ENCODE peak calls at places on chromosomes 7 and 10, in seven cellular contexts. Q is GM23338, M is uterus, T is heart left ventricle, A is HepG2, D is psoas muscle, O is tibial artery. W is an unnamed sample.

GRCh38 chr10:81068446-81068845 is 530.7 kb downstream of the SH2D4B start:
- DNase-seq in Q (no peak), M (no peak), T (no peak), A (no peak), D (no peak), O (no peak), W (no peak)

GRCh38 chr7:125516194-125516593 is 586.6 kb upstream of the POT1 start:
- DNase-seq in Q (no peak), M (no peak), T (no peak), A (no peak), D (no peak), O (no peak), W (no peak)

GRCh38 chr7:101085000-101085948 is at the start of gene TRIM56:
- DNase-seq in Q (peak; percentile 86), M (peak; percentile 85), T (peak; percentile 92), A (peak; percentile 79), D (peak; percentile 95), O (peak; percentile 85), W (peak; percentile 91)

GRCh38 chr7:80225361-80225760 is 90.7 kb downstream of the GNAI1 start:
- DNase-seq in Q (no peak), M (no peak), T (no peak), A (no peak), D (no peak), O (no peak), W (no peak)

GRCh38 chr7:128203047-128203491 is 38.0 kb upstream of the LEP start:
- DNase-seq in Q (no peak), M (no peak), T (peak; percentile 39), A (no peak), D (no peak), O (no peak), W (peak; percentile 20)

GRCh38 chr10:122939819-122940543 is 14.0 kb downstream of the C10orf88 start:
- DNase-seq in Q (no peak), M (no peak), T (no peak), A (no peak), D (no peak), O (no peak), W (no peak)

GRCh38 chr10:70908426-70909296 is 20.3 kb upstream of the PCBD1 start:
- DNase-seq in Q (no peak), M (no peak), T (no peak), A (no peak), D (peak; percentile 23), O (peak; percentile 13), W (no peak)

GRCh38 chr7:36661135-36661840 is 63.0 kb downstream of the AOAH start:
- DNase-seq in Q (peak; percentile 37), M (no peak), T (no peak), A (no peak), D (no peak), O (no peak), W (no peak)

GRCh38 chr10:30384791-30385201 is 35.7 kb upstream of the MTPAP start:
- DNase-seq in Q (peak; percentile 79), M (no peak), T (no peak), A (peak; percentile 24), D (no peak), O (no peak), W (no peak)

GRCh38 chr10:3803884-3804741 is 19.1 kb upstream of the KLF6 start:
- DNase-seq in Q (no peak), M (no peak), T (no peak), A (no peak), D (no peak), O (no peak), W (no peak)

GRCh38 chr10:18601321-18601720 is 50.1 kb downstream of the NSUN6 start:
- DNase-seq in Q (peak; percentile 5), M (no peak), T (no peak), A (no peak), D (no peak), O (no peak), W (no peak)

GRCh38 chr10:61621538-61622150 is 41.1 kb upstream of the CABCOCO1 start:
- DNase-seq in Q (no peak), M (no peak), T (no peak), A (peak; percentile 57), D (no peak), O (no peak), W (no peak)

GRCh38 chr7:64544010-64544409 is 18.9 kb downstream of the ZNF680 start:
- DNase-seq in Q (no peak), M (no peak), T (no peak), A (no peak), D (no peak), O (no peak), W (no peak)

GRCh38 chr7:64541438-64542359 is 21.2 kb downstream of the ZNF680 start:
- DNase-seq in Q (no peak), M (no peak), T (peak; percentile 74), A (no peak), D (no peak), O (peak; percentile 41), W (peak; percentile 8)
- H3K27ac ChIP-seq in Q (no peak overlapping the region), M (no peak overlapping the region), T (peak overlapping the region; percentile 59), A (no peak overlapping the region), D (peak overlapping the region; percentile 68), O (peak overlapping the region; percentile 79), W (no peak overlapping the region)

DNA sequence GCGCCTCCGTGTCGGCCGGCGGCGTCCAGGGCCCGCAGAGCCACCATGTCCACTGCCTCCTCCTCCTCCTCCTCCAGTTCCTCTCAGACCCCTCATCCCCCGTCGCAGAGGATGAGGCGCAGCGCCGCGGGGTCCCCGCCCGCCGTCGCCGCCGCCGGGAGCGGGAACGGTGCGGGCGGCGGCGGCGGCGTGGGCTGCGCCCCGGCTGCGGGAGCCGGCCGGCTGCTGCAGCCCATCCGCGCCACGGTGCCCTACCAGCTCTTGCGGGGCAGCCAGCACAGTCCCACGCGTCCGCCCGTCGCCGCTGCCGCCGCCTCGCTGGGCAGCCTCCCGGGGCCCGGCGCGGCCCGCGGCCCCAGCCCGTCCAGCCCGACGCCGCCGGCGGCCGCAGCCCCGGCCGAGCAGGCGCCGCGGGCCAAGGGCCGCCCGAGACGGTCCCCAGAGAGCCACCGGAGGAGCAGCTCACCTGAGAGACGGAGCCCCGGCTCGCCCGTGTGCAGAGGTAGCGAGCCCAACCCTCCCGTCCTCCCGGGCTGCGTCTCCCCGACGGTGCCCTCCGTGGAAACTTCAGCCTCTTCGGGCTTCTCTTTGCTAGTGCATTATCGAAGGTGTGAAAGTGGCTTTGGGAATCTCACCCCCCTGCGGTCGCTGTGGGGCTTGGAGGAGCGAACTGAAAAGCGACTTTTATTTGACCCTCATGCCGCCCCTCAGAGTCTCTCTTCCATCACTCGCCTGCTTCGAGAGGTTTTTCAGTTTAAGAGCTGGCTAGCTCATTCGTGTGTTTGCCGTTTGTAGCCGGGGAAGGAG is 913 bp downstream of the GLCCI1 start:
- DNase-seq in Q (peak; percentile 54), M (peak; percentile 22), T (peak; percentile 36), A (no peak), D (peak; percentile 63), O (peak; percentile 25), W (peak; percentile 40)
- H3K4me3 ChIP-seq in Q (peak overlapping the region; percentile 86), M (peak overlapping the region; percentile 68), T (peak overlapping the region; percentile 99), A (peak overlapping the region; percentile 78), D (peak overlapping the region; percentile 99), O (peak overlapping the region; percentile 99), W (peak overlapping the region; percentile 85)

DNA sequence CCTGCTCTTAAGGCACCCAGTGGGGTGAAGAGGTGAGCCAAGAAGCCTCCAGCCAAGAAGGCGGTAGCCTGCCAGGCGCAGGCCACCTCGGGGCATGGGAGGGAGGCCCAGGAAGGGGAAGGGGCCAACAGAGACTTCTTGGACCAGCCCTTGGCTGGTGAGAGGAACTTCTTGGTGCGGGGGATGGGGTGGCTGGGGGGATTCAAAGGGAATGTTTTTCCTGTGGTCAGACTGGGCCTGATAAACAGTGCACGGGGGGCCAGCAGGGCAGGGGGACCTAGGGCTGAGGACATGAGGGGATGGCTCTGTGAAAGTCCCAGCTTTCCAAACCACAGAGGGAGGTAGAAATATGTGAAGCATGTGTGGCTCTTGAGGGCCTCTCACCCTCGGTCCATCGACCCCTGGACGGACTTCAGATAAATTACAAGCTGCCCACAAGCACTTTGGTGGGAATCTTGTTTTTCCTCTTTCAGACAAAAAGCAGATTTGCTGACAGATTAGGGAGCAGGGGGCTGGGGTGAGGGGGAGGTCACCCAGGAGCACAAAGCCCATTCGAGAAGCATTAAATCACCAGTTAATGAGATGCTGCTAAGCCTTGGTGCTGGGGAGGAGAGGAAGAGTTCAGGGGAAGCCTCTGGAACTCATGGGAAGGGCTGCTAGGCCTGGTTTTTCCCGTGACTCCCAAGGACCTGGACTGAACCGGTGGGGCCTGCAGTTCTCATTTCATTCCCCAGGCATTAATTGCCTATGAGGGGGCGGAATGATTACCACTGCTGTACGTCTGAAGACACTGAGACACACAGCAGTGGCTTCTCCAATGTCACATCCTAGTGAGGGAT is 11.3 kb downstream of the CRYGN start:
- DNase-seq in Q (no peak), M (peak; percentile 83), T (no peak), A (peak; percentile 27), D (no peak), O (no peak), W (no peak)
- H3K4me1 ChIP-seq in Q (peaks cover 25% of the 10 kb centered on the region), M (peaks cover 19% of the 10 kb centered on the region), T (peaks cover 19% of the 10 kb centered on the region), A (no peaks in the 10 kb centered on the region), D (no peaks in the 10 kb centered on the region), O (peaks cover 44% of the 10 kb centered on the region), W (peaks cover 15% of the 10 kb centered on the region)

DNA sequence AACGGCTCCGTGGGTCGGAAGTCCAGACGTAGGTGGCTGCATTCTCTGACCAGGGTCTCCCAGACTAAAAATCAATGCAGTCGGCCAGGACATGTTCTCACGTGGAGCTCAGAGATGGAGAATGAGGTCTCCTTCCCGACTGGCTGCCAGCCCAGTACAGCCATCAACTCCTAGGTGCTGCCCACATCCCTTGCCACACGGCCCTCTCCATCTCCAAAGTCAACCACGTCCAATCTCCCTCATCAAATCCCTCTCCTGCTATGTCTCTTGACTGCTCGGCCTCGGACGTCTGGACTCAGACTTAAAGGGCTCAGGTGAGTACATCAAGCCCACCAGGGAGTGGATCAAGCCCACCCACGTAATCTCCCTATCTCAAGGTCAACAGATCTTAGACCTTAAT is 6.9 kb downstream of the MAD1L1 start:
- DNase-seq in Q (no peak), M (no peak), T (no peak), A (no peak), D (no peak), O (no peak), W (no peak)
- H3K27ac ChIP-seq in Q (no peak overlapping the region), M (no peak overlapping the region), T (no peak overlapping the region), A (no peak overlapping the region), D (peak overlapping the region; percentile 75), O (no peak overlapping the region), W (no peak overlapping the region)

W was measured in body of pancreas.